ENCODE peak calls at places on chromosomes 16 and 17, in eight cellular contexts. One of them, this sample, is unnamed.

GRCh38 chr16:75304521-75305363 is 53.3 kb upstream of the BCAR1 start:
- DNase-seq in foreskin keratinocyte: peak
- DNase-seq in BE2C: peak
- DNase-seq in breast epithelium: no peak
- DNase-seq in GM12878: no peak
- DNase-seq in stomach: peak
- DNase-seq in transverse colon: peak
- DNase-seq in AG09309: peak
- DNase-seq in this sample: no peak

GRCh38 chr17:50638851-50639767 is 4.4 kb downstream of the ABCC3 start:
- DNase-seq in AG09309: peak
- DNase-seq in breast epithelium: peak
- DNase-seq in transverse colon: peak
- DNase-seq in BE2C: peak
- DNase-seq in stomach: peak
- DNase-seq in foreskin keratinocyte: peak
- DNase-seq in GM12878: no peak
- DNase-seq in this sample: no peak

GRCh38 chr17:42275527-42276358 is 448 bp downstream of the STAT5B start:
- DNase-seq in BE2C: no peak
- DNase-seq in breast epithelium: no peak
- DNase-seq in AG09309: no peak
- DNase-seq in foreskin keratinocyte: no peak
- DNase-seq in transverse colon: peak
- DNase-seq in GM12878: no peak
- DNase-seq in stomach: no peak
- DNase-seq in this sample: no peak

GRCh38 chr17:2547176-2547575 is 35.5 kb upstream of the METTL16 start:
- DNase-seq in foreskin keratinocyte: peak
- DNase-seq in stomach: no peak
- DNase-seq in GM12878: no peak
- DNase-seq in AG09309: no peak
- DNase-seq in BE2C: peak
- DNase-seq in transverse colon: no peak
- DNase-seq in breast epithelium: no peak
- DNase-seq in this sample: no peak

GRCh38 chr16:23874613-23875294 is 39.0 kb downstream of the PRKCB start:
- DNase-seq in foreskin keratinocyte: no peak
- DNase-seq in BE2C: no peak
- DNase-seq in GM12878: no peak
- DNase-seq in transverse colon: no peak
- DNase-seq in AG09309: no peak
- DNase-seq in stomach: no peak
- DNase-seq in breast epithelium: no peak
- DNase-seq in this sample: no peak

GRCh38 chr16:71357681-71358080 is 842 bp upstream of the CALB2 start:
- DNase-seq in stomach: no peak
- DNase-seq in GM12878: no peak
- DNase-seq in breast epithelium: no peak
- DNase-seq in BE2C: no peak
- DNase-seq in AG09309: no peak
- DNase-seq in foreskin keratinocyte: no peak
- DNase-seq in transverse colon: no peak
- DNase-seq in this sample: no peak

GRCh38 chr17:19237389-19238166 is 412 bp downstream of the EPN2 start:
- DNase-seq in BE2C: peak
- DNase-seq in GM12878: no peak
- DNase-seq in transverse colon: peak
- DNase-seq in breast epithelium: peak
- DNase-seq in stomach: peak
- DNase-seq in foreskin keratinocyte: no peak
- DNase-seq in AG09309: no peak
- DNase-seq in this sample: peak

GRCh38 chr17:30278032-30278431 is 13.7 kb downstream of the BLMH start:
- DNase-seq in BE2C: peak
- DNase-seq in foreskin keratinocyte: no peak
- DNase-seq in stomach: peak
- DNase-seq in GM12878: no peak
- DNase-seq in transverse colon: no peak
- DNase-seq in AG09309: no peak
- DNase-seq in breast epithelium: no peak
- DNase-seq in this sample: peak

GRCh38 chr16:67862623-67863583 is 9.9 kb upstream of the EDC4 start:
- DNase-seq in breast epithelium: no peak
- DNase-seq in transverse colon: no peak
- DNase-seq in stomach: peak
- DNase-seq in GM12878: no peak
- DNase-seq in foreskin keratinocyte: no peak
- DNase-seq in BE2C: no peak
- DNase-seq in AG09309: no peak
- DNase-seq in this sample: no peak

GRCh38 chr16:64962786-64963185 is 159.1 kb downstream of the CDH11 start:
- DNase-seq in foreskin keratinocyte: no peak
- DNase-seq in BE2C: no peak
- DNase-seq in transverse colon: no peak
- DNase-seq in AG09309: no peak
- DNase-seq in breast epithelium: no peak
- DNase-seq in stomach: no peak
- DNase-seq in GM12878: no peak
- DNase-seq in this sample: no peak

DNA sequence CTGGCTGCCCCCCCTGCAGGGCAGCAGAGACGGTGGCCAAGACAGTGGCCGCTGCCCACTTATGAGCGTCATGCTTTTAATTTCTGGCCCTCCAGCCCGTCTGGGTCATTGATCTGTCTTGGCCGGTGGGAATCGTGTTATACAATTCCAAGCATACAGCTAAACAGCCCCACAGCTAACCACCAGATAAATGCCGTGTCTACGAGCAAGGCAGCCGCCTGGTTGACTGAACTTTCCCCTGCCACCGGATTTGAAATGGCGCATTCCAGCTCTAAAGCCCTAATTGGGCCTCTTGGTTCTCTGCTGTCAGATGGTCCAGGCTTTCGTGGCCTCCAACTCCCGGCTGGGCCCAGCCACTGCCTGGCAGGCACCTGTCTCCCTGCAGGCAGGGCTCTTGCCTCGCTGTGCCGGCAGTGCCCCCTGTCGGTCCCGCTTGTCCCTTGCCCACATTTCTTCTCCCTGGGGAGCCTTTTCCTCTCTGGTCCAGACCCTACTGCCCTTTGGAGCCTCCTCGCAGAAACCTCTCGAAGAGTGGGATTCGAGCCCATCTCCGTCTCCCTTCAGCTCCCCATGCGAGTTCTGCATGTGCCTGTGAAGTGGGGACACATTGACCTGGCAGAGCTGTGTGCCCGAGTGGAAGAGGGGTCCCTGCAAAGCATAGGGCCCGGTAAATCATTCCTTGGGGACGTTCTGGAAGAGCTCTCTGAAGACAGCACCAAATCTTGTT is 1.8 kb upstream of the RBFOX3 start:
- DNase-seq in transverse colon: peak
- DNase-seq in breast epithelium: no peak
- DNase-seq in stomach: peak
- DNase-seq in AG09309: no peak
- DNase-seq in BE2C: peak
- DNase-seq in GM12878: no peak
- DNase-seq in foreskin keratinocyte: no peak
- DNase-seq in this sample: peak
- TF ChIP-seq CTCF in transverse colon: peak
- TF ChIP-seq CTCF in breast epithelium: no peak
- TF ChIP-seq CTCF in stomach: no peak
- TF ChIP-seq CTCF in AG09309: peak
- TF ChIP-seq CTCF in BE2C: peak
- TF ChIP-seq CTCF in GM12878: peak
- TF ChIP-seq CTCF in foreskin keratinocyte: peak
- TF ChIP-seq CTCF in this sample: peak

GRCh38 chr16:29737713-29738112 is 8.1 kb downstream of the C16orf54 start:
- DNase-seq in foreskin keratinocyte: no peak
- DNase-seq in AG09309: no peak
- DNase-seq in GM12878: no peak
- DNase-seq in transverse colon: no peak
- DNase-seq in stomach: no peak
- DNase-seq in breast epithelium: no peak
- DNase-seq in BE2C: no peak
- DNase-seq in this sample: no peak

GRCh38 chr16:29736764-29737163 is 9.0 kb downstream of the C16orf54 start:
- DNase-seq in foreskin keratinocyte: no peak
- DNase-seq in transverse colon: peak
- DNase-seq in BE2C: no peak
- DNase-seq in breast epithelium: no peak
- DNase-seq in GM12878: no peak
- DNase-seq in AG09309: no peak
- DNase-seq in stomach: no peak
- DNase-seq in this sample: no peak

GRCh38 chr16:29734826-29735225 is 11.0 kb downstream of the C16orf54 start:
- DNase-seq in stomach: no peak
- DNase-seq in GM12878: no peak
- DNase-seq in BE2C: no peak
- DNase-seq in AG09309: no peak
- DNase-seq in transverse colon: no peak
- DNase-seq in breast epithelium: no peak
- DNase-seq in foreskin keratinocyte: no peak
- DNase-seq in this sample: no peak

GRCh38 chr16:29738514-29738913 is 7.3 kb downstream of the C16orf54 start:
- DNase-seq in foreskin keratinocyte: no peak
- DNase-seq in transverse colon: peak
- DNase-seq in AG09309: no peak
- DNase-seq in BE2C: no peak
- DNase-seq in stomach: no peak
- DNase-seq in breast epithelium: no peak
- DNase-seq in GM12878: peak
- DNase-seq in this sample: no peak

DNA sequence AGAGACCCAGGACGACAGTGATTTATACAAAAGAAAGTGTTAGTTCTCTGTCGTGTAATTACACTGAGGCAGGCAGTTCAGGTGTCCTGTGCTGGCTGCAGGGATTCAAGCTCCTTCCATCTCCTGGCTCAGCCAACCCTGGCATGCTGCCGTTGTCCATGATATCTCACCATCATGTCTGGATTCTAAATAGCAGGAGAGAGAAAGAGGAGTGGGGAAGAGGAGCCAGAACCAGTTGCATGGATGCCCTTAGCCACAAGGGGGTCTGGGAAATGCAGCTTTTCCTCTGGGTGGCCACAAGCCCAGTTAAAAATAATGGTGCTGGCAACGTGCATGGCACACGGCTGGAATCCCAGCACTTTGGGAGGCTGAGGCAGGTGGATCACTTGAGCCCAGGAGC is 9.7 kb downstream of the C16orf54 start:
- DNase-seq in foreskin keratinocyte: no peak
- DNase-seq in breast epithelium: no peak
- DNase-seq in AG09309: no peak
- DNase-seq in GM12878: no peak
- DNase-seq in stomach: no peak
- DNase-seq in BE2C: peak
- DNase-seq in transverse colon: no peak
- DNase-seq in this sample: no peak
- TF ChIP-seq CTCF in foreskin keratinocyte: no peak
- TF ChIP-seq CTCF in breast epithelium: no peak
- TF ChIP-seq CTCF in AG09309: no peak
- TF ChIP-seq CTCF in GM12878: peak
- TF ChIP-seq CTCF in stomach: no peak
- TF ChIP-seq CTCF in BE2C: peak
- TF ChIP-seq CTCF in transverse colon: no peak
- TF ChIP-seq CTCF in this sample: no peak

GRCh38 chr16:56245197-56245596 is 53.9 kb downstream of the GNAO1 start:
- DNase-seq in transverse colon: no peak
- DNase-seq in BE2C: peak
- DNase-seq in AG09309: peak
- DNase-seq in foreskin keratinocyte: peak
- DNase-seq in stomach: no peak
- DNase-seq in breast epithelium: no peak
- DNase-seq in GM12878: no peak
- DNase-seq in this sample: no peak

GRCh38 chr16:56244612-56245011 is 53.3 kb downstream of the GNAO1 start:
- DNase-seq in stomach: no peak
- DNase-seq in breast epithelium: no peak
- DNase-seq in BE2C: no peak
- DNase-seq in GM12878: no peak
- DNase-seq in foreskin keratinocyte: no peak
- DNase-seq in transverse colon: no peak
- DNase-seq in AG09309: no peak
- DNase-seq in this sample: no peak

GRCh38 chr16:56247808-56248207 is 56.5 kb downstream of the GNAO1 start:
- DNase-seq in transverse colon: no peak
- DNase-seq in GM12878: no peak
- DNase-seq in foreskin keratinocyte: no peak
- DNase-seq in breast epithelium: no peak
- DNase-seq in stomach: no peak
- DNase-seq in AG09309: no peak
- DNase-seq in BE2C: no peak
- DNase-seq in this sample: no peak

GRCh38 chr16:56247018-56247417 is 55.7 kb downstream of the GNAO1 start:
- DNase-seq in GM12878: no peak
- DNase-seq in breast epithelium: no peak
- DNase-seq in stomach: no peak
- DNase-seq in BE2C: no peak
- DNase-seq in transverse colon: no peak
- DNase-seq in foreskin keratinocyte: no peak
- DNase-seq in AG09309: no peak
- DNase-seq in this sample: no peak

GRCh38 chr16:56246051-56246817 is 54.9 kb downstream of the GNAO1 start:
- DNase-seq in AG09309: no peak
- DNase-seq in BE2C: peak
- DNase-seq in GM12878: no peak
- DNase-seq in stomach: no peak
- DNase-seq in breast epithelium: peak
- DNase-seq in transverse colon: no peak
- DNase-seq in foreskin keratinocyte: peak
- DNase-seq in this sample: no peak
- TF ChIP-seq CTCF in AG09309: no peak
- TF ChIP-seq CTCF in BE2C: peak
- TF ChIP-seq CTCF in GM12878: no peak
- TF ChIP-seq CTCF in stomach: no peak
- TF ChIP-seq CTCF in breast epithelium: no peak
- TF ChIP-seq CTCF in transverse colon: no peak
- TF ChIP-seq CTCF in foreskin keratinocyte: no peak
- TF ChIP-seq CTCF in this sample: no peak

DNA sequence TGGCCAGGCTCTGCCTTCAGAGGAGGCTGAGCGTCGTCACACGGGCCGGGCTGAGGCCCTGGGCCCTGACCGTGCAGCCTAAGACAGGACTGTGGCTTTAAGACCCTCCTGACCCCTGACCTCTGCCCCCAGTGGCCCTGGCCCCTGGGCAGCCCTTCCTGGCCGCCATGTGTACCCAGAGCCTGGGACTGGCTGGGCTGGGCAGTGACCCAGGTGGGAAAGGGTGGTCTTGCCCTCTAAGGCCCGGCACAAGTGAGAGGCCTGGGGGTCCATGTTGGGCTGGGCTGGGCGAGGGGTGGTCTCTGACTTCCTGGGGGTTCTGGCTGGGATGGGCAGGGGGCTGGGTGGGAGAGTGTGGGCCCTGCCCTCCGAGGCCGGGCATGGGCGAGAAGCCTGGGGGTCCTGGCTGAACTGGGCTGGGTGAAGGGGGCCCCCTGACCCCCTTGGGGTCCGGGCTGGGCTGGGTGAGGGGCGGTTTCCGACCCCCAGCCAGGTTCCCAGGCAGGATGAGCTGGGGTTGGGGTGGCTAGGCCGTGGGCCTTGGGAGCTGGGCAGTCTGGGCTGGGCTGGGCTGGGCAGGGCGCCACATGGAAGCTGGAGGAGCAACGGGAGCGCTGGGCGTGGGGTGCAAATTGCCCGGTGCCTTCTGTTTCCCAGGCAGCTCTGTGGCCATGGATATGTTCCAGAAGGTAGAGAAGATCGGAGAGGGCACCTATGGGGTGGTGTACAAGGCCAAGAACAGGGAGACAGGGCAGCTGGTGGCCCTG is at the start of gene CDK3:
- DNase-seq in breast epithelium: no peak
- DNase-seq in transverse colon: peak
- DNase-seq in AG09309: no peak
- DNase-seq in stomach: no peak
- DNase-seq in foreskin keratinocyte: no peak
- DNase-seq in GM12878: no peak
- DNase-seq in BE2C: no peak
- DNase-seq in this sample: no peak
- TF ChIP-seq CTCF in breast epithelium: no peak
- TF ChIP-seq CTCF in transverse colon: no peak
- TF ChIP-seq CTCF in AG09309: no peak
- TF ChIP-seq CTCF in stomach: no peak
- TF ChIP-seq CTCF in foreskin keratinocyte: no peak
- TF ChIP-seq CTCF in GM12878: no peak
- TF ChIP-seq CTCF in BE2C: no peak
- TF ChIP-seq CTCF in this sample: peak